ENCODE peak calls at places on chromosomes 12 and 14, in six cellular contexts. One of them, this sample, is unnamed.

GRCh38 chr12:115273446-115273845 is 589.5 kb upstream of the TBX3 start:
- DNase-seq in T-cell: no peak
- DNase-seq in NT2/D1: no peak
- DNase-seq in left ventricle myocardium superior: no peak
- DNase-seq in A172: no peak
- DNase-seq in foreskin keratinocyte: no peak
- DNase-seq in this sample: no peak

GRCh38 chr14:95516554-95517209 is at the start of gene SYNE3:
- DNase-seq in NT2/D1: no peak
- DNase-seq in T-cell: no peak
- DNase-seq in foreskin keratinocyte: no peak
- DNase-seq in left ventricle myocardium superior: peak
- DNase-seq in A172: no peak
- DNase-seq in this sample: peak

GRCh38 chr12:23950011-23950774 is 723 bp upstream of the SOX5 start:
- DNase-seq in T-cell: no peak
- DNase-seq in A172: no peak
- DNase-seq in foreskin keratinocyte: peak
- DNase-seq in left ventricle myocardium superior: peak
- DNase-seq in NT2/D1: peak
- DNase-seq in this sample: no peak

GRCh38 chr12:68538722-68539614 is 71.7 kb upstream of the RAP1B start:
- DNase-seq in A172: peak
- DNase-seq in T-cell: peak
- DNase-seq in foreskin keratinocyte: no peak
- DNase-seq in NT2/D1: peak
- DNase-seq in left ventricle myocardium superior: peak
- DNase-seq in this sample: peak

GRCh38 chr12:70487440-70487839 is 121.3 kb downstream of the KCNMB4 start:
- DNase-seq in left ventricle myocardium superior: no peak
- DNase-seq in foreskin keratinocyte: no peak
- DNase-seq in T-cell: no peak
- DNase-seq in A172: no peak
- DNase-seq in NT2/D1: no peak
- DNase-seq in this sample: no peak

GRCh38 chr12:54397157-54397556 is 12.6 kb upstream of the ZNF385A start:
- DNase-seq in NT2/D1: no peak
- DNase-seq in T-cell: no peak
- DNase-seq in left ventricle myocardium superior: no peak
- DNase-seq in A172: no peak
- DNase-seq in foreskin keratinocyte: no peak
- DNase-seq in this sample: no peak

GRCh38 chr12:76519538-76519937 is 40.0 kb downstream of the OSBPL8 start:
- DNase-seq in left ventricle myocardium superior: no peak
- DNase-seq in NT2/D1: no peak
- DNase-seq in T-cell: no peak
- DNase-seq in foreskin keratinocyte: no peak
- DNase-seq in A172: peak
- DNase-seq in this sample: peak

GRCh38 chr14:100402631-100403030 is 79.5 kb downstream of the SLC25A47 start:
- DNase-seq in T-cell: no peak
- DNase-seq in left ventricle myocardium superior: no peak
- DNase-seq in foreskin keratinocyte: no peak
- DNase-seq in NT2/D1: no peak
- DNase-seq in A172: peak
- DNase-seq in this sample: no peak

GRCh38 chr14:90288646-90289355 is 32.4 kb downstream of the PSMC1 start:
- DNase-seq in foreskin keratinocyte: no peak
- DNase-seq in left ventricle myocardium superior: peak
- DNase-seq in NT2/D1: no peak
- DNase-seq in T-cell: no peak
- DNase-seq in A172: no peak
- DNase-seq in this sample: no peak

GRCh38 chr14:89327771-89328212 is 89.2 kb downstream of the FOXN3 start:
- DNase-seq in A172: no peak
- DNase-seq in NT2/D1: no peak
- DNase-seq in left ventricle myocardium superior: no peak
- DNase-seq in T-cell: no peak
- DNase-seq in foreskin keratinocyte: no peak
- DNase-seq in this sample: no peak

GRCh38 chr12:15829255-15829654 is 40.1 kb upstream of the EPS8 start:
- DNase-seq in left ventricle myocardium superior: no peak
- DNase-seq in A172: no peak
- DNase-seq in NT2/D1: no peak
- DNase-seq in foreskin keratinocyte: no peak
- DNase-seq in T-cell: no peak
- DNase-seq in this sample: no peak

GRCh38 chr12:48110691-48111315 is 4.9 kb upstream of the SENP1 start:
- DNase-seq in foreskin keratinocyte: no peak
- DNase-seq in A172: no peak
- DNase-seq in NT2/D1: peak
- DNase-seq in T-cell: no peak
- DNase-seq in left ventricle myocardium superior: no peak
- DNase-seq in this sample: no peak

GRCh38 chr14:20986811-20987210 is 3.0 kb upstream of the METTL17 start:
- DNase-seq in NT2/D1: no peak
- DNase-seq in A172: peak
- DNase-seq in T-cell: no peak
- DNase-seq in foreskin keratinocyte: peak
- DNase-seq in left ventricle myocardium superior: no peak
- DNase-seq in this sample: peak

This sample was measured in NB4.